ENCODE peak calls at places on chromosomes 13 and 19, in ten cellular contexts. P, Z, Y, W, B, U, I, V, O and H are unnamed samples.

GRCh38 chr19:47619763-47620162 is 10.8 kb downstream of the BICRA start:
- DNase-seq in P (no peak), Z (peak; percentile 22), Y (no peak), W (no peak), B (no peak), U (no peak), I (no peak), V (no peak), O (no peak), H (no peak)

GRCh38 chr19:48805452-48805851 is 5.4 kb downstream of the BCAT2 start:
- DNase-seq in P (no peak), Z (no peak), Y (no peak), W (no peak), B (no peak), U (no peak), I (no peak), V (no peak), O (no peak), H (no peak)

GRCh38 chr13:63463782-63464610 is 2048.3 kb upstream of the PCDH20 start:
- DNase-seq in P (no peak), Z (no peak), Y (no peak), W (no peak), B (no peak), U (no peak), I (no peak), V (no peak), O (no peak), H (no peak)

GRCh38 chr13:46041335-46041934 is 11.1 kb downstream of the ZC3H13 start:
- DNase-seq in P (no peak), Z (no peak), Y (no peak), W (no peak), B (no peak), U (no peak), I (no peak), V (no peak), O (peak; percentile 70), H (no peak)

GRCh38 chr13:77338961-77339401 is 12.1 kb upstream of the MYCBP2 start:
- DNase-seq in P (no peak), Z (no peak), Y (no peak), W (no peak), B (no peak), U (no peak), I (no peak), V (no peak), O (no peak), H (no peak)

GRCh38 chr13:67366533-67366932 is 136.4 kb upstream of the PCDH9 start:
- DNase-seq in P (no peak), Z (no peak), Y (no peak), W (no peak), B (no peak), U (no peak), I (no peak), V (no peak), O (peak; percentile 36), H (no peak)

GRCh38 chr19:33671211-33671610 is 49.5 kb downstream of the CHST8 start:
- DNase-seq in P (no peak), Z (no peak), Y (no peak), W (no peak), B (no peak), U (no peak), I (peak; percentile 23), V (no peak), O (no peak), H (no peak)

GRCh38 chr19:39409886-39410619 is 2.4 kb upstream of the PLEKHG2 start:
- DNase-seq in P (no peak), Z (peak; percentile 68), Y (no peak), W (peak; percentile 74), B (no peak), U (no peak), I (peak; percentile 95), V (peak; percentile 76), O (peak; percentile 81), H (peak; percentile 83)

GRCh38 chr13:54733639-54734038 is 1705.0 kb downstream of the OLFM4 start:
- DNase-seq in P (no peak), Z (peak; percentile 60), Y (no peak), W (no peak), B (no peak), U (peak; percentile 12), I (no peak), V (no peak), O (no peak), H (no peak)

GRCh38 chr19:16372065-16372915 is 47.7 kb downstream of the KLF2 start:
- DNase-seq in P (no peak), Z (no peak), Y (no peak), W (no peak), B (no peak), U (no peak), I (peak; percentile 64), V (no peak), O (no peak), H (peak; percentile 51)

GRCh38 chr13:78035500-78035899 is 116.9 kb upstream of the EDNRB start:
- DNase-seq in P (no peak), Z (no peak), Y (no peak), W (no peak), B (no peak), U (no peak), I (no peak), V (no peak), O (no peak), H (no peak)

GRCh38 chr19:36482876-36483275 is 6.5 kb downstream of the ZNF566 start:
- DNase-seq in P (no peak), Z (no peak), Y (no peak), W (no peak), B (no peak), U (no peak), I (no peak), V (no peak), O (no peak), H (no peak)

GRCh38 chr13:48304132-48304876 is 753 bp downstream of the RB1 start:
- DNase-seq in P (peak; percentile 6), Z (peak; percentile 59), Y (no peak), W (peak; percentile 30), B (no peak), U (peak; percentile 17), I (no peak), V (peak; percentile 48), O (peak; percentile 70), H (peak; percentile 37)

GRCh38 chr13:23450340-23451046 is 17.0 kb upstream of the SACS start:
- DNase-seq in P (no peak), Z (no peak), Y (no peak), W (no peak), B (no peak), U (no peak), I (no peak), V (no peak), O (no peak), H (no peak)

GRCh38 chr19:51546107-51546649 is 14.7 kb upstream of the SIGLEC6 start:
- DNase-seq in P (no peak), Z (no peak), Y (no peak), W (no peak), B (no peak), U (no peak), I (no peak), V (no peak), O (no peak), H (no peak)

GRCh38 chr19:51546650-51547396 is 15.4 kb upstream of the SIGLEC6 start:
- DNase-seq in P (no peak), Z (no peak), Y (no peak), W (no peak), B (no peak), U (no peak), I (no peak), V (no peak), O (peak; percentile 20), H (no peak)

GRCh38 chr19:51548213-51548651 is 16.8 kb upstream of the SIGLEC6 start:
- DNase-seq in P (no peak), Z (no peak), Y (no peak), W (no peak), B (no peak), U (no peak), I (no peak), V (no peak), O (no peak), H (no peak)

GRCh38 chr19:51548891-51549305 is 17.4 kb upstream of the SIGLEC6 start:
- DNase-seq in P (no peak), Z (no peak), Y (no peak), W (no peak), B (no peak), U (no peak), I (no peak), V (no peak), O (no peak), H (no peak)

DNA sequence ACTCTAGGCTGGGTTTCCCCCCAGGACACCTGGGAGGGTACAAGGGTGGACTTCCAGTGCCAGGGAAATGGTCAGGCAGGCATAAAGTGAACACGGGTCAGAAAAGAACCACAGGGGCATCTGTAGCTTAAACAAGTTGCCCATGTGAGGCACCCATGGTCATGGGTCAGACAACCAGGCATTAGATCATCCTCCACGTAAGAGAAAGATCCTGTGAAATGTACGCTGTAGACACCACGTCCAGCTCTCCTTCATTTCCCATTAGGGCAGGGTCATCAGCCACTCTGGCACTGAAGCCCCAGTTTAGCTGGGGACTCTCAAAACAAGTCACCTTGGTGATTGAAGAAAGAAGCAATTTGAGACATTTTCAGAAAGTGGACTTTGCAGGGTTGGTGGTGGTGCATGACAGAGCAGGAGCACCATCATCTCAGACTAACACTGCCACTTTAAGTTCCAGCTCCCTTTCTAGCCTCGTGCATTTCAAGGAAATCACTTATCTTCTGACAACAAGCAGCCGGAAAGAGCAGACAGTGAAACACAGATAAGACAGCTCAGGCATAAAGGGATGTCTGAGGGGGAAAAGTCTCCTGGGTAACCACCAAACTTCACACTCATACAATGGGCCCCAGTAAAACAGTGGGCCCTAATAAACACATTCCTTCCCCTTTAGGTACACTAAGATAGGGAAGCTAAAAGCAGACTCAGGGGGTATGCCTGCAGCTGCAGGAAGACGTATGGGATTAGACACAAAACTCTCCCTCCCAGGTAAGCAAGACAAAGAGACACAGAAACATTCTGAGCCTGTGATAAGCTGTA is 16.1 kb upstream of the SIGLEC6 start:
- DNase-seq in P (no peak), Z (no peak), Y (no peak), W (no peak), B (no peak), U (no peak), I (no peak), V (no peak), O (no peak), H (no peak)
- H3K4me1 ChIP-seq in P (no peaks in the 10 kb centered on the region), Z (no peaks in the 10 kb centered on the region), Y (no peaks in the 10 kb centered on the region), W (no peaks in the 10 kb centered on the region), B (no peaks in the 10 kb centered on the region), U (no peaks in the 10 kb centered on the region), I (no peaks in the 10 kb centered on the region), V (no peaks in the 10 kb centered on the region), O (no peaks in the 10 kb centered on the region), H (no peaks in the 10 kb centered on the region)

GRCh38 chr13:110442946-110443632 is 118.4 kb downstream of the RAB20 start:
- DNase-seq in P (no peak), Z (no peak), Y (no peak), W (no peak), B (no peak), U (no peak), I (no peak), V (no peak), O (peak; percentile 70), H (no peak)
- H3K27ac ChIP-seq in P (no peak overlapping the region), Z (no peak overlapping the region), Y (no peak overlapping the region), W (no peak overlapping the region), B (peak overlapping the region; percentile 73), U (no peak overlapping the region), I (no peak overlapping the region), V (peak overlapping the region; percentile 25), O (no peak overlapping the region), H (peak overlapping the region; percentile 0)

GRCh38 chr19:5973867-5974635 is 3.9 kb downstream of the RANBP3 start:
- DNase-seq in P (no peak), Z (no peak), Y (no peak), W (no peak), B (no peak), U (no peak), I (no peak), V (no peak), O (peak; percentile 43), H (no peak)
- H3K4me1 ChIP-seq in P (peaks cover 13% of the 10 kb centered on the region), Z (peaks cover 5% of the 10 kb centered on the region), Y (peaks cover 7% of the 10 kb centered on the region), W (peaks cover 79% of the 10 kb centered on the region), B (peaks cover 35% of the 10 kb centered on the region), U (peaks cover 24% of the 10 kb centered on the region), I (no peaks in the 10 kb centered on the region), V (peaks cover 22% of the 10 kb centered on the region), O (peaks cover 17% of the 10 kb centered on the region), H (peaks cover 31% of the 10 kb centered on the region)

GRCh38 chr19:44692379-44692721 is 6.6 kb upstream of the CEACAM16 start:
- DNase-seq in P (no peak), Z (no peak), Y (no peak), W (no peak), B (no peak), U (no peak), I (no peak), V (no peak), O (no peak), H (no peak)
- H3K27ac ChIP-seq in P (peak overlapping the region; percentile 87), Z (no peak overlapping the region), Y (peak overlapping the region; percentile 87), W (peak overlapping the region; percentile 97), B (no peak overlapping the region), U (no peak overlapping the region), I (no peak overlapping the region), V (peak overlapping the region; percentile 80), O (no peak overlapping the region), H (no peak overlapping the region)